ENCODE peak calls at places on chromosomes 12 and 14, in nine cellular contexts. C, K, U, N, B, S, G, E and Q are unnamed samples.

GRCh38 chr14:27427796-27428195 is 830.0 kb upstream of the NOVA1 start:
- DNase-seq in C (no peak), K (no peak), U (peak; percentile 45), N (no peak), B (no peak), S (peak; percentile 60), G (no peak), E (no peak), Q (no peak)

GRCh38 chr14:92481386-92481785 is 32.2 kb upstream of the RIN3 start:
- DNase-seq in C (no peak), K (peak; percentile 10), U (no peak), N (no peak), B (no peak), S (no peak), G (peak; percentile 56), E (no peak), Q (no peak)

GRCh38 chr14:103031956-103032355 is 25.4 kb downstream of the CDC42BPB start:
- DNase-seq in C (no peak), K (no peak), U (no peak), N (no peak), B (no peak), S (no peak), G (no peak), E (no peak), Q (peak; percentile 14)

GRCh38 chr12:45890276-45890675 is 100.1 kb downstream of the SCAF11 start:
- DNase-seq in C (no peak), K (no peak), U (no peak), N (no peak), B (no peak), S (no peak), G (no peak), E (no peak), Q (no peak)

GRCh38 chr12:3885179-3886094 is 12.2 kb upstream of the PARP11 start:
- DNase-seq in C (peak; percentile 25), K (no peak), U (peak; percentile 11), N (peak; percentile 29), B (peak; percentile 21), S (peak; percentile 44), G (peak; percentile 50), E (no peak), Q (peak; percentile 52)

GRCh38 chr12:52147367-52147972 is 44.3 kb downstream of the KRT80 start:
- DNase-seq in C (no peak), K (peak; percentile 95), U (peak; percentile 93), N (peak; percentile 65), B (no peak), S (peak; percentile 95), G (peak; percentile 100), E (no peak), Q (no peak)

GRCh38 chr12:26461799-26462198 is 266.4 kb downstream of the SSPN start:
- DNase-seq in C (no peak), K (no peak), U (no peak), N (no peak), B (no peak), S (no peak), G (no peak), E (no peak), Q (no peak)

GRCh38 chr14:105307052-105307727 is 6.4 kb upstream of the BRF1 start:
- DNase-seq in C (no peak), K (no peak), U (no peak), N (no peak), B (no peak), S (no peak), G (no peak), E (no peak), Q (no peak)

GRCh38 chr12:1448321-1448720 is 146.1 kb downstream of the FBXL14 start:
- DNase-seq in C (no peak), K (no peak), U (no peak), N (no peak), B (no peak), S (no peak), G (no peak), E (no peak), Q (no peak)

GRCh38 chr12:132660047-132660446 is 27.1 kb downstream of the POLE start:
- DNase-seq in C (no peak), K (no peak), U (no peak), N (no peak), B (no peak), S (no peak), G (no peak), E (no peak), Q (no peak)

GRCh38 chr12:107560194-107560905 is 125.2 kb upstream of the PWP1 start:
- DNase-seq in C (no peak), K (no peak), U (no peak), N (no peak), B (no peak), S (no peak), G (peak; percentile 2), E (no peak), Q (no peak)

GRCh38 chr12:88237954-88238353 is 95.8 kb downstream of the TMTC3 start:
- DNase-seq in C (no peak), K (no peak), U (no peak), N (no peak), B (no peak), S (no peak), G (peak; percentile 81), E (no peak), Q (no peak)

GRCh38 chr14:91351508-91351853 is 66.1 kb downstream of the CCDC88C start:
- DNase-seq in C (no peak), K (no peak), U (no peak), N (no peak), B (no peak), S (no peak), G (no peak), E (no peak), Q (no peak)

GRCh38 chr14:45658917-45659299 is 405.9 kb upstream of the MIS18BP1 start:
- DNase-seq in C (no peak), K (no peak), U (no peak), N (no peak), B (no peak), S (no peak), G (no peak), E (no peak), Q (no peak)

GRCh38 chr12:88638956-88639355 is 58.7 kb upstream of the KITLG start:
- DNase-seq in C (no peak), K (no peak), U (no peak), N (no peak), B (no peak), S (no peak), G (peak; percentile 68), E (no peak), Q (no peak)

GRCh38 chr14:85054178-85054577 is 475.8 kb upstream of the FLRT2 start:
- DNase-seq in C (no peak), K (no peak), U (no peak), N (no peak), B (no peak), S (no peak), G (no peak), E (no peak), Q (no peak)

GRCh38 chr14:74620497-74620921 is 8.5 kb upstream of the LTBP2 start:
- DNase-seq in C (no peak), K (no peak), U (peak; percentile 93), N (no peak), B (no peak), S (peak; percentile 57), G (peak; percentile 97), E (peak; percentile 24), Q (no peak)

GRCh38 chr14:93953739-93954515 is 22.4 kb downstream of the ASB2 start:
- DNase-seq in C (no peak), K (no peak), U (no peak), N (no peak), B (no peak), S (no peak), G (no peak), E (no peak), Q (peak; percentile 36)

GRCh38 chr14:30194769-30195168 is 267.1 kb upstream of the PRKD1 start:
- DNase-seq in C (no peak), K (no peak), U (peak; percentile 42), N (no peak), B (no peak), S (no peak), G (peak; percentile 97), E (no peak), Q (no peak)

GRCh38 chr12:121796855-121797751 is 3.6 kb upstream of the RHOF start:
- DNase-seq in C (no peak), K (peak; percentile 94), U (no peak), N (peak; percentile 84), B (peak; percentile 88), S (peak; percentile 76), G (peak; percentile 94), E (no peak), Q (no peak)

GRCh38 chr12:105805730-105806390 is 332.9 kb downstream of the NUAK1 start:
- DNase-seq in C (no peak), K (no peak), U (no peak), N (no peak), B (no peak), S (no peak), G (no peak), E (no peak), Q (no peak)

GRCh38 chr12:115619061-115619460 is 658.4 kb downstream of the MED13L start:
- DNase-seq in C (no peak), K (no peak), U (no peak), N (no peak), B (no peak), S (no peak), G (no peak), E (no peak), Q (no peak)

GRCh38 chr12:47900480-47901129 is 4.2 kb downstream of the VDR start:
- DNase-seq in C (no peak), K (peak; percentile 58), U (no peak), N (no peak), B (no peak), S (no peak), G (no peak), E (no peak), Q (peak; percentile 64)

GRCh38 chr12:113187588-113187987 is 2.1 kb downstream of the RITA1 start:
- DNase-seq in C (no peak), K (no peak), U (no peak), N (no peak), B (no peak), S (no peak), G (no peak), E (no peak), Q (no peak)

GRCh38 chr14:23569443-23570151 is 2.0 kb upstream of the AP1G2 start:
- DNase-seq in C (no peak), K (no peak), U (no peak), N (no peak), B (no peak), S (no peak), G (peak; percentile 43), E (no peak), Q (no peak)

GRCh38 chr12:132489078-132489601 is 811 bp upstream of the FBRSL1 start:
- DNase-seq in C (no peak), K (no peak), U (no peak), N (peak; percentile 71), B (peak; percentile 66), S (no peak), G (peak; percentile 7), E (peak; percentile 24), Q (peak; percentile 15)

GRCh38 chr12:32302218-32302826 is 97.0 kb upstream of the FGD4 start:
- DNase-seq in C (peak; percentile 72), K (no peak), U (peak; percentile 68), N (no peak), B (no peak), S (no peak), G (peak; percentile 37), E (no peak), Q (peak; percentile 29)

GRCh38 chr12:49641748-49642369 is 18.5 kb downstream of the PRPF40B start:
- DNase-seq in C (no peak), K (no peak), U (no peak), N (peak; percentile 17), B (no peak), S (no peak), G (no peak), E (no peak), Q (no peak)

GRCh38 chr12:111773801-111774551 is 7.2 kb downstream of the ALDH2 start:
- DNase-seq in C (peak; percentile 61), K (peak; percentile 83), U (peak; percentile 64), N (peak; percentile 78), B (no peak), S (peak; percentile 39), G (peak; percentile 84), E (no peak), Q (peak; percentile 61)

GRCh38 chr14:69610859-69611263 is 535 bp upstream of the SUSD6 start:
- DNase-seq in C (no peak), K (no peak), U (peak; percentile 10), N (peak; percentile 30), B (no peak), S (no peak), G (peak; percentile 48), E (no peak), Q (no peak)

GRCh38 chr12:2682301-2683282 is 112.2 kb upstream of the FKBP4 start:
- DNase-seq in C (no peak), K (peak; percentile 28), U (peak; percentile 24), N (no peak), B (peak; percentile 62), S (no peak), G (peak; percentile 66), E (no peak), Q (peak; percentile 60)